ENCODE peak calls at places on chromosomes 16 and 17, in eight cellular contexts. One of them, this sample, is unnamed.

GRCh38 chr17:77700165-77700881 is 258.2 kb upstream of the TNRC6C start:
- DNase-seq in upper lobe of left lung: no peak
- DNase-seq in GM12878: no peak
- DNase-seq in sigmoid colon: no peak
- DNase-seq in breast epithelium: no peak
- DNase-seq in HCT116: no peak
- DNase-seq in stomach: no peak
- DNase-seq in prostate gland: no peak
- DNase-seq in this sample: no peak

GRCh38 chr16:81189100-81189664 is 49.3 kb upstream of the BCO1 start:
- DNase-seq in upper lobe of left lung: peak; percentile 56
- DNase-seq in GM12878: no peak
- DNase-seq in sigmoid colon: peak; percentile 91
- DNase-seq in breast epithelium: peak; percentile 65
- DNase-seq in HCT116: no peak
- DNase-seq in stomach: peak; percentile 69
- DNase-seq in prostate gland: no peak
- DNase-seq in this sample: peak; percentile 50

GRCh38 chr16:27390157-27390556 is 11.8 kb upstream of the IL21R start:
- DNase-seq in upper lobe of left lung: no peak
- DNase-seq in GM12878: no peak
- DNase-seq in sigmoid colon: no peak
- DNase-seq in breast epithelium: no peak
- DNase-seq in HCT116: no peak
- DNase-seq in stomach: no peak
- DNase-seq in prostate gland: no peak
- DNase-seq in this sample: no peak

GRCh38 chr17:81142301-81143199 is 22.8 kb upstream of the PVALEF start:
- DNase-seq in upper lobe of left lung: peak; percentile 82
- DNase-seq in GM12878: peak; percentile 5
- DNase-seq in sigmoid colon: peak; percentile 85
- DNase-seq in breast epithelium: peak; percentile 82
- DNase-seq in HCT116: peak; percentile 76
- DNase-seq in stomach: peak; percentile 87
- DNase-seq in prostate gland: peak; percentile 66
- DNase-seq in this sample: peak; percentile 81

GRCh38 chr17:29838961-29839360 is 91.1 kb downstream of the SSH2 start:
- DNase-seq in upper lobe of left lung: peak; percentile 40
- DNase-seq in GM12878: no peak
- DNase-seq in sigmoid colon: no peak
- DNase-seq in breast epithelium: no peak
- DNase-seq in HCT116: no peak
- DNase-seq in stomach: no peak
- DNase-seq in prostate gland: no peak
- DNase-seq in this sample: no peak

GRCh38 chr17:47895254-47895855 is 681 bp upstream of the SP2 start:
- DNase-seq in upper lobe of left lung: peak; percentile 55
- DNase-seq in GM12878: no peak
- DNase-seq in sigmoid colon: no peak
- DNase-seq in breast epithelium: no peak
- DNase-seq in HCT116: no peak
- DNase-seq in stomach: peak; percentile 45
- DNase-seq in prostate gland: peak; percentile 34
- DNase-seq in this sample: peak; percentile 60

GRCh38 chr17:74417178-74418045 is 14.5 kb upstream of the GPRC5C start:
- DNase-seq in upper lobe of left lung: peak; percentile 32
- DNase-seq in GM12878: peak; percentile 56
- DNase-seq in sigmoid colon: no peak
- DNase-seq in breast epithelium: no peak
- DNase-seq in HCT116: peak; percentile 98
- DNase-seq in stomach: peak; percentile 43
- DNase-seq in prostate gland: no peak
- DNase-seq in this sample: peak; percentile 55

GRCh38 chr16:81616321-81617020 is 162.6 kb upstream of the PLCG2 start:
- DNase-seq in upper lobe of left lung: peak; percentile 72
- DNase-seq in GM12878: peak; percentile 54
- DNase-seq in sigmoid colon: peak; percentile 86
- DNase-seq in breast epithelium: no peak
- DNase-seq in HCT116: no peak
- DNase-seq in stomach: peak; percentile 73
- DNase-seq in prostate gland: peak; percentile 71
- DNase-seq in this sample: peak; percentile 77

GRCh38 chr16:10256855-10257641 is 74.8 kb upstream of the GRIN2A start:
- DNase-seq in upper lobe of left lung: peak; percentile 29
- DNase-seq in GM12878: peak; percentile 49
- DNase-seq in sigmoid colon: no peak
- DNase-seq in breast epithelium: peak; percentile 55
- DNase-seq in HCT116: no peak
- DNase-seq in stomach: peak; percentile 50
- DNase-seq in prostate gland: no peak
- DNase-seq in this sample: peak; percentile 26

GRCh38 chr17:32876414-32877163 is at the start of gene MYO1D:
- DNase-seq in upper lobe of left lung: peak; percentile 78
- DNase-seq in GM12878: no peak
- DNase-seq in sigmoid colon: peak; percentile 74
- DNase-seq in breast epithelium: peak; percentile 68
- DNase-seq in HCT116: peak; percentile 46
- DNase-seq in stomach: peak; percentile 79
- DNase-seq in prostate gland: peak; percentile 53
- DNase-seq in this sample: peak; percentile 88

GRCh38 chr16:49924078-49924477 is 68.2 kb upstream of the ZNF423 start:
- DNase-seq in upper lobe of left lung: no peak
- DNase-seq in GM12878: peak; percentile 7
- DNase-seq in sigmoid colon: peak; percentile 47
- DNase-seq in breast epithelium: no peak
- DNase-seq in HCT116: peak; percentile 27
- DNase-seq in stomach: no peak
- DNase-seq in prostate gland: no peak
- DNase-seq in this sample: no peak

GRCh38 chr17:35988164-35988563 is 1.6 kb upstream of the CCL14 start:
- DNase-seq in upper lobe of left lung: no peak
- DNase-seq in GM12878: no peak
- DNase-seq in sigmoid colon: no peak
- DNase-seq in breast epithelium: no peak
- DNase-seq in HCT116: no peak
- DNase-seq in stomach: no peak
- DNase-seq in prostate gland: no peak
- DNase-seq in this sample: no peak

GRCh38 chr17:65173951-65174683 is 36.9 kb downstream of the RGS9 start:
- DNase-seq in upper lobe of left lung: no peak
- DNase-seq in GM12878: no peak
- DNase-seq in sigmoid colon: no peak
- DNase-seq in breast epithelium: no peak
- DNase-seq in HCT116: no peak
- DNase-seq in stomach: no peak
- DNase-seq in prostate gland: no peak
- DNase-seq in this sample: no peak
- TF ChIP-seq POLR2AphosphoS5 in upper lobe of left lung: no peak
- TF ChIP-seq POLR2AphosphoS5 in GM12878: no peak
- TF ChIP-seq POLR2AphosphoS5 in sigmoid colon: no peak
- TF ChIP-seq POLR2AphosphoS5 in breast epithelium: no peak
- TF ChIP-seq POLR2AphosphoS5 in HCT116: no peak
- TF ChIP-seq POLR2AphosphoS5 in stomach: no peak
- TF ChIP-seq POLR2AphosphoS5 in prostate gland: no peak
- TF ChIP-seq POLR2AphosphoS5 in this sample: no peak

GRCh38 chr17:73300392-73300791 is 11.4 kb downstream of the CDC42EP4 start:
- DNase-seq in upper lobe of left lung: no peak
- DNase-seq in GM12878: no peak
- DNase-seq in sigmoid colon: no peak
- DNase-seq in breast epithelium: no peak
- DNase-seq in HCT116: no peak
- DNase-seq in stomach: no peak
- DNase-seq in prostate gland: no peak
- DNase-seq in this sample: no peak

GRCh38 chr17:73301359-73301758 is 10.4 kb downstream of the CDC42EP4 start:
- DNase-seq in upper lobe of left lung: no peak
- DNase-seq in GM12878: no peak
- DNase-seq in sigmoid colon: no peak
- DNase-seq in breast epithelium: no peak
- DNase-seq in HCT116: no peak
- DNase-seq in stomach: no peak
- DNase-seq in prostate gland: no peak
- DNase-seq in this sample: no peak

GRCh38 chr17:73293480-73293911 is 18.3 kb downstream of the CDC42EP4 start:
- DNase-seq in upper lobe of left lung: peak; percentile 90
- DNase-seq in GM12878: no peak
- DNase-seq in sigmoid colon: peak; percentile 92
- DNase-seq in breast epithelium: peak; percentile 74
- DNase-seq in HCT116: peak; percentile 78
- DNase-seq in stomach: peak; percentile 85
- DNase-seq in prostate gland: peak; percentile 78
- DNase-seq in this sample: peak; percentile 51

GRCh38 chr17:73302189-73302588 is 9.6 kb downstream of the CDC42EP4 start:
- DNase-seq in upper lobe of left lung: no peak
- DNase-seq in GM12878: no peak
- DNase-seq in sigmoid colon: no peak
- DNase-seq in breast epithelium: no peak
- DNase-seq in HCT116: no peak
- DNase-seq in stomach: no peak
- DNase-seq in prostate gland: no peak
- DNase-seq in this sample: no peak

DNA sequence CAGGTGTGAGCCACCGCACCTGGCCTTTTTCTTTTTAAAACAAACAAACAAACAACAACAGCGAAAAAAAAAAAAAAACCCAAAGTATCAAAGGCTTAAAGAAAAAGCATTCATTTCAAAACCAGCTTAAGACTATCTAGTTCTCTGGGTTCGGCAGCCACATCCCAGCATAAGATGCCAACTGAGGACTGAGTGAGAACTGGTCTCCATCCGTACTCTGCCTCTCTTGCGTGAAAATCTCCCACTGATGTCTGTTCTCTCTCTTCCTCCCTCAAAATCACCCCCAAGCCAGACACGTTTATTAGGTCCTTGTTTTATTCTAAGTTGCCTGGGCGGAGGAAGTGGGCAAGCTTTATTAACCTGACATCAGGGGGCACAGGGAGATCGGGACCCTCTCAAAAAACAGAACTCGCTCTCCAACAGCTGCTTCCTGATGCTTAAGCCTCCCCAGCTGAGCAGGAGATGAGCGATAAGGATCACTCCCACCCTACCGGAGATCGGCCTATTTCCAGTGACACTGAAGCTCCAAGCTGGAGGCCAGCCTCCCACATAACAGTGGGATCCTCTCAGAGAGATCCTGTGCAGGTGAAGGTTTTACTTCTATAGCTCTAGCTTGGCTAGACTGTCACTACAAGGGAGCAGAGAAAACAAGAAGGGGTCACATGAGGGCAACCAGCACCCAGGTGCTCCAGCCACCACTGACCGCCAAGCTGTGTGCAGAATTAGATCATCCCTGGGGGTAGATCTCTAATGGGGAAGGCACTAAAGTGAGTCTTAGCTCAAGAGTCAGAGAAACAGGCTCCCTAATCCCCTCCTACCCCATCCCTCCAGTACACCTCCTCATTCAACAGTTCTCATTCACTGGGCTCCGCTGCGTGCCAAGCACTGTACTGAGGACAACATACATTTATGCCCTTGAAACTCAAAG is 13.6 kb downstream of the CDC42EP4 start:
- DNase-seq in upper lobe of left lung: no peak
- DNase-seq in GM12878: no peak
- DNase-seq in sigmoid colon: no peak
- DNase-seq in breast epithelium: no peak
- DNase-seq in HCT116: no peak
- DNase-seq in stomach: no peak
- DNase-seq in prostate gland: no peak
- DNase-seq in this sample: no peak
- H3K4me1 ChIP-seq in upper lobe of left lung: peaks cover 58% of the 10 kb centered on the region
- H3K4me1 ChIP-seq in GM12878: peaks cover 9% of the 10 kb centered on the region
- H3K4me1 ChIP-seq in sigmoid colon: no peaks in the 10 kb centered on the region
- H3K4me1 ChIP-seq in breast epithelium: peaks cover 5% of the 10 kb centered on the region
- H3K4me1 ChIP-seq in HCT116: peaks cover 47% of the 10 kb centered on the region
- H3K4me1 ChIP-seq in stomach: peaks cover 75% of the 10 kb centered on the region
- H3K4me1 ChIP-seq in prostate gland: peaks cover 20% of the 10 kb centered on the region
- H3K4me1 ChIP-seq in this sample: peaks cover 40% of the 10 kb centered on the region

DNA sequence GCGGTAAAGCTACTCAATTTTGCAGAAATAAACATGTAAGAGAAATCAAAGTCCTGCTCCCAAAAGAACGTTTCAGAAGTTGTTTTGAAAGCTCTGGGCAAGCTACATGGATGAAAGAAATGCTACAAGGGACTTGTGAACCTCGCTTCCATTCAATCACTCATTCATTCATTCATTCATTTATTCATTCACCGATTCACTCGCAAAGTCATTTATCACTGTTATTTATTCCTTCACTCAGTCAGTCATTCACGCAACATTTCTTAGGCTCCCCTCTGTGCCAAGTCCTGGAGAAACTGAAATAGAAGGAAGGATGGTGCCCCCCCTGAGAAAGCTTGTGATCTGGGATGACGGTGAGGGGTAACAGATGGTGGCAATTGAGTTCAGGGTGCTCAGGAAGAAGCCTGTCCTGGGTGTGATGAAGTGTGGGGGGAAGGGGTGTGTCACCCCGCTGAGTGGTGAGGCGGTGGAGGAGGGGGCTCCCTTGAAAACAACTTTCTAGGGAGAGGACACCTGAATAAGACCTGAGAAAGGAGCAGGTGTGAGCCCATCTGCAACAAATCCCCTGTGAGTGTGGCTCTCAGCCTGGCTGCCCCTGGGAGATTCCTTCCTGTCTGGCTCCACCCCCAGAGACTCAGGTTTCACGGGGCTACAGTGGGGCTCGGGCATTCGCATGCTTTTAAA is 36.3 kb upstream of the PRSS54 start:
- DNase-seq in upper lobe of left lung: no peak
- DNase-seq in GM12878: no peak
- DNase-seq in sigmoid colon: no peak
- DNase-seq in breast epithelium: no peak
- DNase-seq in HCT116: no peak
- DNase-seq in stomach: no peak
- DNase-seq in prostate gland: no peak
- DNase-seq in this sample: no peak
- TF ChIP-seq POLR2AphosphoS5 in upper lobe of left lung: no peak
- TF ChIP-seq POLR2AphosphoS5 in GM12878: no peak
- TF ChIP-seq POLR2AphosphoS5 in sigmoid colon: no peak
- TF ChIP-seq POLR2AphosphoS5 in breast epithelium: no peak
- TF ChIP-seq POLR2AphosphoS5 in HCT116: peak; percentile 37
- TF ChIP-seq POLR2AphosphoS5 in stomach: no peak
- TF ChIP-seq POLR2AphosphoS5 in prostate gland: no peak
- TF ChIP-seq POLR2AphosphoS5 in this sample: no peak

DNA sequence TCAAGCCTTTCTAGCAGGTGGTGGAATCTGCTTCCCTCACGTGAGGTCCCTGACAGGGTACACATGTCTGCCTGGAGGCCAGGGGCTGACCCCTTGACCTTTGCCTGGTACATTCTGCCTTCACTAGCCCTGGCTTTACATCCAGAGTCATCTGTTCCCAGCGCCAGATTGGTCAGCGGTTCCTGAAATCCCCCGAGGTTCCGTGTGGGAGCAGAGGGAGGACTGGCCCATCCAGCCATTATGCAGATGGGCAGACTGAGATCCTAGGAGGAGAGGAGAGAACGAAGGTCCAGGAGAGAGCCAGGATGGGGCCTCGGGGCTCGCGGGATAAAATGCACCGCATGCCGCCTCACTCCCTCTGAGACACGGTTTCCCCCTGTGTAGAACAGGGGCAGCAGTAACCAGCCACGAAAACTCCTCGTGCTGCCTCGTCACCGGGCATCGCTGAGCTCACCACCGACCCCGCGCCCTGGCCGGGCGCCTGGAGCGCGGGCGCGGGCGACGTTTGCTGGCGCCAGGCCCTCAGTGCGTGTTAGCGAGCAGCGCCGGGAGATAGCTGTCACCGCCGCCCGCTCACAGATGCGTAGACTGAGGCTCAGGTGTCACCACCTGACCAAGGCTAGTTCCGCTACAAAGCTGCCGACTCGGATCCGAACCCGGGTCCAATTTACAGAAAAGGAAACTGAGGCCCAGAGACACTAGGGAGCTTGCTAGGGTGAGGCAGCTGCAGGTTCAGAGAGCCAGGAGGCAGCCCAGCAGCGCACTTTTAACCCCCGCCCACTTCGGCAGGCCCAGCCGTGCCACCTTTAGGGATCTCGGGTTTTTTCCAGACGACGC is 811 bp upstream of the MAP2K3 start:
- DNase-seq in upper lobe of left lung: peak; percentile 30
- DNase-seq in GM12878: no peak
- DNase-seq in sigmoid colon: peak; percentile 79
- DNase-seq in breast epithelium: no peak
- DNase-seq in HCT116: peak; percentile 22
- DNase-seq in stomach: peak; percentile 52
- DNase-seq in prostate gland: no peak
- DNase-seq in this sample: peak; percentile 53
- H3K4me1 ChIP-seq in upper lobe of left lung: peaks cover 51% of the 10 kb centered on the region
- H3K4me1 ChIP-seq in GM12878: peaks cover 27% of the 10 kb centered on the region
- H3K4me1 ChIP-seq in sigmoid colon: no peaks in the 10 kb centered on the region
- H3K4me1 ChIP-seq in breast epithelium: peaks cover 12% of the 10 kb centered on the region
- H3K4me1 ChIP-seq in HCT116: peaks cover 51% of the 10 kb centered on the region
- H3K4me1 ChIP-seq in stomach: peaks cover 64% of the 10 kb centered on the region
- H3K4me1 ChIP-seq in prostate gland: peaks cover 25% of the 10 kb centered on the region
- H3K4me1 ChIP-seq in this sample: peaks cover 34% of the 10 kb centered on the region